ENCODE peak calls at places on chromosomes 7 and 10, in ten cellular contexts. E is neural crest cell, S is OCI-LY7, L is fibroblast of lung, F is sigmoid colon, U is BJ, N is glutamatergic neuron, R is natural killer cell, J is cardiac fibroblast, K is foreskin keratinocyte. T is an unnamed sample.

GRCh38 chr7:94295805-94296204 is 98.9 kb upstream of the COL1A2 start:
- DNase-seq in S (no peak), J (peak), N (no peak), R (no peak), K (no peak), L (peak), F (no peak), E (no peak), U (peak), T (no peak)

GRCh38 chr10:99843310-99843709 is 60.9 kb downstream of the ABCC2 start:
- DNase-seq in E (no peak), R (no peak), L (no peak), S (no peak), N (no peak), F (no peak), U (no peak), K (no peak), J (no peak), T (no peak)

GRCh38 chr7:2864204-2864985 is 20.3 kb upstream of the GNA12 start:
- DNase-seq in U (no peak), J (no peak), K (peak), N (no peak), F (no peak), E (no peak), S (no peak), L (peak), R (no peak), T (no peak)

GRCh38 chr10:57807906-57808305 is 459.8 kb downstream of the IPMK start:
- DNase-seq in J (no peak), F (no peak), L (no peak), K (no peak), N (no peak), S (no peak), U (no peak), E (no peak), R (no peak), T (no peak)

GRCh38 chr7:45670227-45670626 is 96.1 kb downstream of the ADCY1 start:
- DNase-seq in N (no peak), S (no peak), L (no peak), F (no peak), K (no peak), J (no peak), R (no peak), U (no peak), E (no peak), T (no peak)

GRCh38 chr7:95511716-95512260 is 26.0 kb downstream of the ASB4 start:
- DNase-seq in S (peak), K (peak), N (peak), R (peak), J (peak), E (peak), U (peak), L (peak), F (peak), T (no peak)

GRCh38 chr10:7243139-7243538 is 167.7 kb downstream of the SFMBT2 start:
- DNase-seq in K (no peak), L (no peak), S (no peak), F (no peak), R (peak), N (no peak), J (no peak), U (no peak), E (no peak), T (no peak)

GRCh38 chr7:37732253-37732652 is 48.7 kb downstream of the GPR141 start:
- DNase-seq in L (peak), U (no peak), E (peak), J (peak), K (no peak), R (peak), F (no peak), S (peak), N (peak), T (no peak)

GRCh38 chr10:12353399-12354027 is 4.2 kb downstream of the CAMK1D start:
- DNase-seq in S (no peak), F (no peak), R (no peak), L (no peak), N (no peak), U (no peak), J (no peak), E (no peak), K (no peak), T (no peak)

GRCh38 chr7:35722054-35722849 is 27.3 kb upstream of the HERPUD2 start:
- DNase-seq in U (no peak), R (no peak), K (no peak), L (no peak), S (peak), J (no peak), F (no peak), N (no peak), E (no peak), T (no peak)

GRCh38 chr10:127951861-127952574 is 45.1 kb downstream of the PTPRE start:
- DNase-seq in K (no peak), E (no peak), U (no peak), F (no peak), L (no peak), R (no peak), J (no peak), S (no peak), N (no peak), T (no peak)

GRCh38 chr10:127948791-127949190 is 41.9 kb downstream of the PTPRE start:
- DNase-seq in S (no peak), L (no peak), U (no peak), R (no peak), F (no peak), E (no peak), K (peak), N (no peak), J (no peak), T (no peak)

GRCh38 chr10:127952575-127952869 is 45.6 kb downstream of the PTPRE start:
- DNase-seq in J (no peak), K (no peak), S (no peak), R (no peak), E (no peak), U (no peak), N (no peak), L (no peak), F (no peak), T (no peak)

GRCh38 chr10:127949831-127950230 is 42.9 kb downstream of the PTPRE start:
- DNase-seq in K (no peak), E (no peak), S (no peak), U (no peak), R (no peak), F (no peak), L (no peak), N (no peak), J (no peak), T (no peak)

DNA sequence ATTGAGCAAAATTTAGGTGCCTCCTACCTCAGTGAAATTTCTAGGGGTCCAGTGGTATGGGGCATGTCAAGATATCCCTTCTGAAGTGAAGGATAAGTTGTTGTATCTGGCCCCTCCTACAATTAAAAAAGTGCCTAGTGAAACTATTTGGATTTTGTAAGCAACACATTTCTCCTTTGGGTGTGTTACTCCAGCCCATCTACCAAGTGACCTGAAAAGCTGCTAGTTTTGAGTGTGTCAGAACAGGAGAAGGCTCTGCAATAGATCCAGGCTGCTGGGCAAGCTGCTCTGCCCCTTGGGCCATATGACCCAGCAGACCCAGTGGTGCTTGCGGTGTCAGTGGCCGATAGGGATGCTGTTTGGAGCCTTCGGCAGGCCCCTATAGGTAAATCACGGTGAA is 46.0 kb downstream of the PTPRE start:
- DNase-seq in S (no peak), L (no peak), F (no peak), J (no peak), N (no peak), U (no peak), E (no peak), R (no peak), K (no peak), T (no peak)
- TF ChIP-seq CTCF in S (no peak), L (no peak), F (no peak), J (no peak), N (no peak), U (no peak), E (no peak), R (no peak), K (no peak), T (no peak)

DNA sequence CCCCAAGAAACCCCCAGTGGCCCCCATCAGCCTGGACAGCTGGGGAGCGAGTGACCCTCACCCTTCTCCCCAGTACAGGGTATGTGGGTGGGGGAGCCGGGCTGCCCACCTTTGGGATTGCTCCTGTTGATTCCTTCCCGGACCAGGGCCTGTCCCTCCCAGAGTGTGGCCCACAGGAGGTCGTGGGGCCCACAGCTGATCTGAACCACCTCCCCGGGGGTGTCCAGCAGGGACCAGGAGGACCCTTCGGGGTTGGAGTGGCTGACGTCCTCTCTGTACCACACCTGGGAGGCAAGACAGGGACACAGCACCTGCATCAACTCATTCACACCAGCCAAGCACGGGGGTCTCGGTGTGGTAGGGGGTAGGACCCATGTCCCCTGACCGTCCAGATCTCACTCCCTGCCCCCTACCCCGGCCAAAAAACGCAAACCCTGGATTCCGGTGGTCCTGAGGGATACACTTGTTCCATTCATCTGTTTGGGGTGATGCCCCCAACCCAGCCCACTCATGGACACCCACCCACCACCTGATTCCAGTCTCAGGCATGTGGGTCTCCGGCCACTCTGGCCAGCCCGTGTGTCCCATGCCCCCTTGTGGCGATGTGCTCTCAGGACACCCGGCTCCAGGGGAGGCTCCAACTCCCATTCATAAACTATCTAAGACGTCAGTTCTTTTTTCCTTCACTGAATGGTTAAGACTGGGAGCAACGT is 10.9 kb downstream of the TECPR1 start:
- DNase-seq in R (no peak), N (peak), U (no peak), L (peak), F (no peak), K (no peak), J (peak), E (peak), S (peak), T (no peak)
- TF ChIP-seq CTCF in R (peak), N (peak), U (peak), L (peak), F (peak), K (peak), J (peak), E (peak), S (peak), T (peak)

GRCh38 chr7:106294334-106294733 is 9.6 kb upstream of the NAMPT start:
- DNase-seq in N (no peak), J (no peak), U (no peak), K (no peak), E (no peak), R (no peak), F (no peak), S (no peak), L (no peak), T (no peak)
- TF ChIP-seq CTCF in N (peak), J (peak), U (no peak), K (peak), E (peak), R (no peak), F (no peak), S (peak), L (peak), T (no peak)

DNA sequence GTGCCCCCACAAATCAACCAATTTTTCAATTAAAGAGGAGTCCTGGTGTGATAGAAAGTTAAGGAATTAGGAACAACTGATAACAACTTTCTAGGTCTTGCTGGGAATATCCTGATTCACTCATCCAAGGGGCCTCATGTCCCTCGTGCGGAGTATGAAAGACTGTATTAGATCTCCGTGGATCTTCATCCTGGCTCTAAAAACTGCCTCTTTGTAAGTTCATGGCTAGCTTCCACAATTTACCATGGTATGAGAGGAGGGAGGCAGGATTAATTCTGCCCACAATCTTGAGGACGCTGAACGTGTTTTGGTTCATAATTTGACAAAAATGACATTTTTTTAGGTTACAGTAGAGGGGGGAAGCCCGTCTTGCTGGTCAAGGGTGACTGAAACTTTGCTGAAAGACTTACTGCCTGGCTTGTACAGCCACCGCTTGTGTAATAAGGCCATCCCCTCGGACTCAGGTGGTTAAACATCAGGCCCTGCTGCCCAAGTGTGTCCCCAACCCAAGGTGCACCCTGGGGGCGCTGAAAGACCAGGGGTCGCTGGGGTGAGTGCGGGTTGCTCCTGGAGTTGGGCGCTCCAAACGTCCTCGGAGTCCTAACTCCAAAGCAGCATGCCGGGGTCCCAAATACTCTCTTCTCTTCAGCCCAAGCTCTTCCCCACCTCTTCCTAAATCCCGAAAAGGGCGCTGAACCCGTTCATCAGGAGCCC is 750 bp downstream of the HIBADH start:
- DNase-seq in F (peak), J (peak), R (peak), L (peak), N (no peak), U (no peak), K (peak), S (peak), E (peak), T (peak)
- TF ChIP-seq CTCF in F (no peak), J (no peak), R (no peak), L (no peak), N (no peak), U (no peak), K (peak), S (peak), E (no peak), T (no peak)

GRCh38 chr7:148701414-148701813 is 2.7 kb downstream of the CUL1 start:
- DNase-seq in K (peak), J (peak), F (no peak), L (peak), U (no peak), R (no peak), S (no peak), E (no peak), N (no peak), T (no peak)

GRCh38 chr7:148704966-148705365 is 6.3 kb downstream of the CUL1 start:
- DNase-seq in L (no peak), S (no peak), K (no peak), R (no peak), E (no peak), U (no peak), J (no peak), F (no peak), N (no peak), T (no peak)

GRCh38 chr7:148704189-148704588 is 5.5 kb downstream of the CUL1 start:
- DNase-seq in N (no peak), S (no peak), U (no peak), R (no peak), F (no peak), E (no peak), K (no peak), J (no peak), L (no peak), T (no peak)

GRCh38 chr7:148700693-148701092 is 2.0 kb downstream of the CUL1 start:
- DNase-seq in L (peak), K (peak), J (peak), F (no peak), R (no peak), E (no peak), S (peak), N (peak), U (no peak), T (no peak)

DNA sequence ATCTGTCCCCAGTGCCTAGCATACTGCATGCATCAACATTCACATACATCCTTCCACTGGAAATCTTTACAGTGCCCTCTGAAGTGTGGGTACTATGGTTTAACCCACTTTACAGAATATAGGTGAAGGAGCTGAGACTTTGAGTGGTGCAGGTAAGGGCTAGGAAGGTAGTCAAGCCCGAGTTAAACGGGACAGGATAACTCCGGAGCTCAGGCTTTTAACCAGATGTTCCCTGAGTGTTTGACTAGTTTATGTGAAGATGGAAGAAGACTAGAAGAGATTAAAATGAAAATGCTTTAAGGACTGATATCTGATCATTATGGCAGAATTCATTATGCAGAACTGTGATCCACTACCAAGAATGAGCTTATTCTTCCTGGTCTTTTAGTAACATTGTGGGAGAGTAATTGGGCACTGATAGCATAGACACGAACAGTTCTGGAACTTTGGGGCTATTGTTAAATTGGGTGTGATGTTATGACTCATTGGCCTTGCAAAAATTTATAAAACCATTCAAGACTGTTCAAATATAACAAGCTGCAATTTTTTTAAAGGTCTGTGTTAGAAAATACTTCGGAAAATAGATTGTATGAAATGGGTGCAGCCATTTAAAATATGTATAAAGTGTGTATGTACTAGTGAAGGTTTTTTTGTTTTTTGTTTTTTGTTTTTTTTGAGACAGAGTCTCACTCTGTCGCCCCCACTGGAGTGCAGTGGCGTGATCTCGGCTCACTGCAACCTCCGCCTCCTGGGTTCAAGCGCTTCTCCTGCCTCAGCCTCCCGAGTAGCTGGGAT is 4.4 kb downstream of the CUL1 start:
- DNase-seq in F (no peak), E (no peak), N (no peak), L (peak), S (no peak), U (no peak), J (peak), K (peak), R (no peak), T (no peak)
- TF ChIP-seq CTCF in F (no peak), E (no peak), N (no peak), L (no peak), S (peak), U (no peak), J (no peak), K (peak), R (no peak), T (no peak)

GRCh38 chr7:50756180-50756579 is 26.5 kb downstream of the GRB10 start:
- DNase-seq in S (no peak), R (no peak), J (no peak), U (no peak), K (no peak), L (no peak), E (no peak), F (no peak), N (no peak), T (no peak)

GRCh38 chr7:50751136-50751535 is 31.6 kb downstream of the GRB10 start:
- DNase-seq in S (no peak), K (no peak), U (no peak), F (no peak), J (peak), L (no peak), R (no peak), E (no peak), N (no peak), T (no peak)

GRCh38 chr7:50757703-50758390 is 24.8 kb downstream of the GRB10 start:
- DNase-seq in N (no peak), S (no peak), E (no peak), U (no peak), F (no peak), R (no peak), K (no peak), J (no peak), L (peak), T (no peak)

GRCh38 chr7:50752422-50752821 is 30.3 kb downstream of the GRB10 start:
- DNase-seq in R (no peak), S (no peak), E (no peak), F (no peak), N (no peak), J (no peak), U (no peak), L (no peak), K (no peak), T (no peak)

DNA sequence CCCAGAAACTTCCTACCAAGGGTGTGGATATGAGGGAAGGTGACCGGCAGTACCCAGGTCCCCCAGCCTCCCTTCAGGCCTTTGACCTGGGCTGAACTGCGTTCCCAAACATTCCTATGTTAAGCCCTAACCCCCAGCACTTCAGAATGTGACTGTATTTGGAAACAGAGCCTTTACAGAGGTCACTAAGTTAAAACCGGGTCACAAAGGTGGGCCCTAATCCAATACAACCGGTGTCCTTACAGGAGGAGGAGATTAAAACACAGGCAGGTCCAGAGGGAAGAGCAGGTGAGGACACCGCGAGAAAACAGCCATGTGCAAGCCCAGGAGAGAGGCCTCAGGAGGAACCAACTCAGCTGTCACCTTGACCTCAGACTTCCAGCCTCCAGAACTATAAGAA is 28.0 kb downstream of the GRB10 start:
- DNase-seq in R (no peak), S (no peak), L (no peak), U (no peak), N (no peak), J (no peak), F (no peak), E (no peak), K (no peak), T (no peak)
- TF ChIP-seq CTCF in R (no peak), S (no peak), L (no peak), U (no peak), N (no peak), J (no peak), F (no peak), E (no peak), K (no peak), T (no peak)

T was measured in kidney.